ENCODE peak calls at places on chromosomes 13 and 19, in nine cellular contexts. Z is PC-3, U is mammary epithelial cell, K is fibroblast of lung, H is hepatocyte, F is H9, D is GM23338, N is MM.1S, S is HCT116. X is an unnamed sample.
A peak's percentile ranks its signal among the peaks of the same experiment; 100 is the strongest.

GRCh38 chr13:78623132-78623531 is 19.8 kb upstream of the POU4F1 start:
- DNase-seq in U (no peak), D (no peak), N (no peak), H (no peak), Z (no peak), S (no peak), K (no peak), F (no peak), X (no peak)

GRCh38 chr19:50705422-50706019 is 14.1 kb downstream of the SHANK1 start:
- DNase-seq in S (peak; percentile 56), F (peak; percentile 67), H (peak; percentile 61), K (peak; percentile 54), D (peak; percentile 88), U (peak; percentile 50), N (peak; percentile 19), Z (peak; percentile 86), X (no peak)

GRCh38 chr19:33125929-33126388 is 6.0 kb upstream of the WDR88 start:
- DNase-seq in Z (peak; percentile 58), U (peak; percentile 33), S (peak; percentile 28), H (peak; percentile 80), F (peak; percentile 64), N (peak; percentile 50), K (peak; percentile 75), D (peak; percentile 82), X (peak; percentile 21)

GRCh38 chr19:18280247-18281081 is 958 bp downstream of the JUND start:
- DNase-seq in H (peak; percentile 82), Z (peak; percentile 72), K (peak; percentile 82), S (no peak), F (peak; percentile 60), N (peak; percentile 91), U (peak; percentile 72), D (peak; percentile 46), X (no peak)

GRCh38 chr19:48997972-48998371 is 4.3 kb downstream of the RUVBL2 start:
- DNase-seq in F (peak; percentile 86), D (peak; percentile 95), Z (peak; percentile 63), N (peak; percentile 52), U (no peak), H (peak; percentile 74), K (peak; percentile 43), S (peak; percentile 62), X (no peak)

GRCh38 chr19:39276740-39277139 is 8.5 kb downstream of the IFNL2 start:
- DNase-seq in Z (no peak), K (no peak), S (no peak), U (no peak), N (no peak), H (no peak), F (no peak), D (no peak), X (no peak)

GRCh38 chr13:110506396-110506795 is 55.1 kb downstream of the RAB20 start:
- DNase-seq in U (no peak), F (no peak), Z (no peak), K (no peak), N (no peak), H (no peak), S (no peak), D (no peak), X (no peak)

GRCh38 chr19:12255372-12255771 is 39.3 kb downstream of the ZNF44 start:
- DNase-seq in K (no peak), F (no peak), H (no peak), D (no peak), Z (no peak), S (no peak), U (no peak), N (no peak), X (no peak)

GRCh38 chr13:49540552-49540951 is 44.8 kb downstream of the PHF11 start:
- DNase-seq in Z (peak; percentile 7), U (no peak), S (no peak), K (peak; percentile 9), H (no peak), N (peak; percentile 65), F (no peak), D (no peak), X (no peak)

GRCh38 chr13:57582032-57582431 is 49.5 kb upstream of the PCDH17 start:
- DNase-seq in F (peak; percentile 58), Z (no peak), D (peak; percentile 68), H (no peak), K (no peak), S (no peak), N (no peak), U (no peak), X (no peak)

GRCh38 chr19:19276386-19276785 is 3.3 kb upstream of the TM6SF2 start:
- DNase-seq in U (no peak), Z (no peak), D (no peak), F (no peak), K (peak; percentile 11), S (no peak), N (no peak), H (peak; percentile 64), X (no peak)

GRCh38 chr13:59856281-59856810 is 307.4 kb downstream of the DIAPH3 start:
- DNase-seq in S (no peak), K (no peak), N (no peak), U (no peak), H (no peak), D (no peak), Z (no peak), F (no peak), X (no peak)

GRCh38 chr13:41520016-41520698 is 62.8 kb downstream of the RGCC start:
- DNase-seq in N (no peak), F (no peak), K (no peak), U (no peak), H (no peak), Z (no peak), S (no peak), D (no peak), X (no peak)

GRCh38 chr19:47726467-47726866 is 13.2 kb downstream of the EHD2 start:
- DNase-seq in D (no peak), F (no peak), U (no peak), N (no peak), Z (no peak), S (no peak), K (peak; percentile 87), H (no peak), X (no peak)

GRCh38 chr13:112670118-112670517 is 19.7 kb upstream of the ATP11A start:
- DNase-seq in U (no peak), H (peak; percentile 53), S (no peak), K (no peak), F (peak; percentile 36), Z (no peak), D (peak; percentile 33), N (no peak), X (no peak)

GRCh38 chr19:22601906-22602630 is 32.1 kb upstream of the ZNF492 start:
- DNase-seq in K (no peak), N (no peak), S (no peak), Z (no peak), H (no peak), D (no peak), F (no peak), U (no peak), X (no peak)

GRCh38 chr13:51449018-51449417 is 3.8 kb downstream of the INTS6 start:
- DNase-seq in H (no peak), F (no peak), N (no peak), Z (no peak), U (no peak), D (no peak), S (no peak), K (no peak), X (no peak)

DNA sequence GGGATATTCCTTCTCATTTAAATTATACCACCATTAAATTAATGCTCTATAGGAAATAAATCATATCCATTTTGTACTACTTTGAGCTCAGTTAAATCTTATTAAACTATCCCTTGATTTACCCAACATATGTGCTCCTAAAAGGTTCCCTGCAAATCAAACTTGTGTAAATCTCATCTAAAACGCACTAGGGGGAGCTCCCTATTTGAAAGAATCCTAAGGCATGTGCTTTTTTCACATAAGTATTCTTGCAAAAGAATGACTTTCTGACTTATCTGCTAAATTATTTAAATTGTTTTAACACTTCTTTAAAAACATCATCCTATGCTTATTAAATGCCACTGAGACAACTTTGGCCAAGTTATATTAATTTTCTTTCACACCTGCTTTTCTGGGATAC is 7.9 kb downstream of the INTS6 start:
- DNase-seq in U (no peak), F (no peak), Z (peak; percentile 45), D (peak; percentile 52), H (no peak), N (no peak), S (peak; percentile 15), K (peak; percentile 81), X (no peak)
- TF ChIP-seq CTCF in U (peak; percentile 39), F (peak; percentile 53), Z (peak; percentile 57), D (peak; percentile 53), H (peak; percentile 56), N (no peak), S (peak; percentile 42), K (peak; percentile 52), X (no peak)

DNA sequence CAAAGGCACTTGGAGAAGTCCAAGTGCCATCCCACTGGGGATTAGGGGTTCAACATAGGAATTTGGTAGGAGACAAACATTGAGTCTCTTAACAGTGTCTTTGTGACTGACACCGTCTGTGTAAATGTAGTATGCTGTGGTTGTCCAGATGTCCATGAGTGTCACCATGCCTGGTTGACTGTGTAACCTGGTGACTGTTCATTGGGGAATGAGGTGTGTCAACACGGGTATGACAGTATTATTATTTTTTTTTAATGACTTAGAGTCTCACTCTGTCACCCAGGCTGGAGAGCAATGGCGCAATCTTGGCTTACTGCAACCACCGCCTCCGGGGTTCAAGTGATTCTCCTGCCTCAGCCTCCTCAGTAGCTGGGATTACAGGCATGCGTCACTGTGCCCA is 16.2 kb downstream of the PKN1 start:
- DNase-seq in U (peak; percentile 19), H (no peak), N (no peak), F (no peak), K (no peak), D (no peak), Z (peak; percentile 40), S (no peak), X (no peak)
- H3K27ac ChIP-seq in U (no peak overlapping the region), H (no peak overlapping the region), N (no peak overlapping the region), F (no peak overlapping the region), K (no peak overlapping the region), D (no peak overlapping the region), Z (no peak overlapping the region), S (no peak overlapping the region), X (no peak overlapping the region)

DNA sequence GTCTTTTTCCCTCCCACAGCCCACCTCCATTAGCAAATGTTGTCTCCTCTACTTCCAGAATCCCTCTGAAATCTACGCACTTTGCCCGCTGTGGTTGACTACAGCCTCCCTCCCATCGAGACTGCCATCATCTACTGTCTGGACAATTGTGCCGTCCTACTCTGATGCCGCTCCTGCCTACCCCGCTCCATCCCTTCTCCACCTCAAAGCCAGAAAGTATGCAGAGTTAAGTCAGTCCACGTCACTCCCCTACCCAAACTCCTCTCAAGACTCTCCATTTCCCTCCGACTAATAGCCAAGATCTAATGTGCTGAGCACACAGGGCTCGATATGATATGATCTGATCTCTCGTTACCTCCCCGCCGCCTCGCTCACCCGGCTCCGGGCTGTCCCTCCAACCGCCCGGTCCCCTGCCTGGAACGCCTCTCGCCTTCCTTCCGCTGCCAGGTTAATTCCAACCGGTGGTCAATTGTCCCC is 556 bp downstream of the CACTIN start:
- DNase-seq in N (no peak), K (no peak), F (no peak), Z (no peak), S (no peak), D (no peak), H (no peak), U (no peak), X (no peak)
- H2AFZ ChIP-seq in N (peak overlapping the region; percentile 73), K (peak overlapping the region; percentile 74), F (no peak overlapping the region), Z (peak overlapping the region; percentile 56), S (no peak overlapping the region), D (peak overlapping the region; percentile 76), H (peak overlapping the region; percentile 57), U (peak overlapping the region; percentile 83), X (peak overlapping the region; percentile 95)

GRCh38 chr19:14686411-14686810 is 3.4 kb upstream of the ZNF333 start:
- DNase-seq in N (peak; percentile 15), H (no peak), Z (peak; percentile 62), S (peak; percentile 29), D (peak; percentile 61), K (peak; percentile 38), F (no peak), U (peak; percentile 5), X (no peak)
- TF ChIP-seq CTCF in N (peak; percentile 38), H (peak; percentile 34), Z (peak; percentile 68), S (peak; percentile 61), D (peak; percentile 63), K (peak; percentile 22), F (peak; percentile 59), U (peak; percentile 45), X (no peak)

X was measured in keratinocyte.